ENCODE peak calls at places on chromosomes 1 and 21, in four cellular contexts. R is activated CD8-positive, alpha-beta memory T cell treated with anti-CD3 and anti-CD28 coated beads, Interleukin-2, amount 50 U/mL, for 48 hours; I is HEK293T; A is H54. J is an unnamed sample.
A peak's percentile ranks its signal among the peaks of the same experiment; 100 is the strongest.

GRCh38 chr1:159753386-159753785 is 27.4 kb upstream of the DUSP23 start:
- DNase-seq in I (no peak), R (no peak), A (no peak), J (peak; percentile 84)

GRCh38 chr1:98921817-98922216 is 82.8 kb downstream of the PLPPR5 start:
- DNase-seq in I (no peak), R (no peak), A (no peak), J (no peak)

GRCh38 chr1:184590163-184590750 is 164.4 kb downstream of the EDEM3 start:
- DNase-seq in I (no peak), A (no peak), R (no peak), J (no peak)

GRCh38 chr1:70034403-70034802 is 171.0 kb downstream of the LRRC40 start:
- DNase-seq in A (peak; percentile 2), R (no peak), I (peak; percentile 65), J (no peak)

GRCh38 chr1:34199927-34200326 is 23.2 kb downstream of the C1orf94 start:
- DNase-seq in A (peak; percentile 90), R (no peak), I (no peak), J (no peak)

GRCh38 chr1:43565600-43566360 is 35.1 kb downstream of the PTPRF start:
- DNase-seq in I (no peak), R (peak; percentile 81), A (no peak), J (no peak)

GRCh38 chr1:113551728-113552127 is 161.4 kb downstream of the MAGI3 start:
- DNase-seq in I (no peak), A (no peak), R (no peak), J (no peak)

GRCh38 chr1:159089184-159089791 is 12.7 kb upstream of the AIM2 start:
- DNase-seq in A (no peak), I (peak; percentile 45), R (no peak), J (no peak)

GRCh38 chr1:44714944-44715571 is 15.9 kb downstream of the RNU5D-1 start:
- DNase-seq in I (peak; percentile 80), A (no peak), R (peak; percentile 75), J (peak; percentile 70)

GRCh38 chr1:117534995-117535467 is 70.8 kb upstream of the TENT5C start:
- DNase-seq in R (peak; percentile 61), I (peak; percentile 72), A (peak; percentile 31), J (no peak)

GRCh38 chr21:29078884-29079765 is 5.7 kb upstream of the CCT8 start:
- DNase-seq in I (no peak), A (no peak), R (no peak), J (no peak)

GRCh38 chr1:94119306-94119705 is 1.6 kb downstream of the ABCA4 start:
- DNase-seq in R (no peak), A (no peak), I (no peak), J (no peak)

GRCh38 chr21:45640001-45640887 is 3.3 kb upstream of the PCBP3 start:
- DNase-seq in I (no peak), A (no peak), R (no peak), J (no peak)

GRCh38 chr1:21352586-21352985 is 62.3 kb upstream of the ECE1 start:
- DNase-seq in R (no peak), I (no peak), A (no peak), J (no peak)

GRCh38 chr1:203046984-203047630 is 20.8 kb downstream of the PPFIA4 start:
- DNase-seq in A (peak; percentile 79), I (no peak), R (no peak), J (no peak)

GRCh38 chr1:196732526-196732925 is 42.1 kb upstream of the CFHR3 start:
- DNase-seq in I (peak; percentile 13), A (no peak), R (no peak), J (no peak)

GRCh38 chr1:219710529-219711194 is 97.8 kb upstream of the ZC3H11B start:
- DNase-seq in A (peak; percentile 12), I (no peak), R (no peak), J (no peak)

GRCh38 chr1:211843507-211844298 is 13.1 kb upstream of the LPGAT1 start:
- DNase-seq in A (no peak), R (no peak), I (no peak), J (no peak)

GRCh38 chr1:111467805-111468716 is 5.7 kb upstream of the C1orf162 start:
- DNase-seq in I (no peak), A (no peak), R (no peak), J (no peak)

GRCh38 chr1:156797212-156797871 is 19.3 kb downstream of the SH2D2A start:
- DNase-seq in A (no peak), I (peak; percentile 68), R (no peak), J (no peak)

GRCh38 chr1:155177918-155178281 is 4.3 kb downstream of the TRIM46 start:
- DNase-seq in A (no peak), R (peak; percentile 48), I (no peak), J (peak; percentile 44)

GRCh38 chr1:170182442-170182841 is 36.7 kb downstream of the NTMT2 start:
- DNase-seq in R (no peak), I (no peak), A (no peak), J (no peak)

GRCh38 chr1:170537798-170538503 is 6.0 kb downstream of the GORAB start:
- DNase-seq in I (no peak), R (no peak), A (no peak), J (no peak)

GRCh38 chr1:58857673-58858343 is 74.0 kb upstream of the JUN start:
- DNase-seq in A (no peak), R (no peak), I (no peak), J (no peak)

GRCh38 chr1:161986328-161986727 is 37.3 kb downstream of the OLFML2B start:
- DNase-seq in A (no peak), R (no peak), I (no peak), J (no peak)

GRCh38 chr1:78536427-78536826 is 45.7 kb downstream of the PTGFR start:
- DNase-seq in I (no peak), A (no peak), R (no peak), J (no peak)

GRCh38 chr1:10836726-10837125 is 40.3 kb upstream of the CASZ1 start:
- DNase-seq in R (no peak), A (no peak), I (no peak), J (no peak)

GRCh38 chr1:18682375-18682774 is 51.7 kb downstream of the PAX7 start:
- DNase-seq in A (no peak), R (no peak), I (no peak), J (no peak)

GRCh38 chr1:184276416-184276815 is 110.4 kb upstream of the C1orf21 start:
- DNase-seq in A (no peak), R (no peak), I (no peak), J (no peak)

GRCh38 chr1:181141431-181141910 is 53.0 kb downstream of the IER5 start:
- DNase-seq in A (peak; percentile 55), I (no peak), R (peak; percentile 85), J (no peak)

GRCh38 chr1:155125946-155126493 is 1.7 kb upstream of the EFNA1 start:
- DNase-seq in R (no peak), A (no peak), I (peak; percentile 48), J (peak; percentile 99)

GRCh38 chr1:5620997-5621396 is 371.2 kb downstream of the NPHP4 start:
- DNase-seq in A (peak; percentile 8), R (no peak), I (peak; percentile 58), J (no peak)

J was measured in left lobe of liver.